ENCODE peak calls at places on chromosomes 3 and 15, in seven cellular contexts. H, T, R, P, L, J and S are unnamed samples.

GRCh38 chr3:58074997-58075396 is 66.8 kb downstream of the FLNB start:
- DNase-seq in J (no peak), P (no peak), T (no peak), H (no peak), R (no peak), L (no peak), S (no peak)

GRCh38 chr3:72320911-72321385 is 527.3 kb downstream of the SHQ1 start:
- DNase-seq in P (no peak), H (no peak), R (no peak), J (no peak), L (no peak), T (no peak), S (no peak)

GRCh38 chr3:194386066-194386465 is 13.0 kb downstream of the GP5 start:
- DNase-seq in J (no peak), P (no peak), R (no peak), L (peak), H (no peak), T (no peak), S (no peak)

GRCh38 chr3:29099296-29099695 is 181.6 kb upstream of the RBMS3 start:
- DNase-seq in T (no peak), H (no peak), P (no peak), L (no peak), R (no peak), J (no peak), S (no peak)

GRCh38 chr3:23809840-23810341 is 4.1 kb downstream of the UBE2E1 start:
- DNase-seq in J (peak), T (no peak), L (no peak), H (no peak), R (no peak), P (peak), S (peak)

GRCh38 chr15:31396881-31397560 is 70.4 kb downstream of the KLF13 start:
- DNase-seq in J (no peak), L (peak), R (peak), T (peak), P (peak), H (peak), S (peak)

GRCh38 chr15:82807920-82808633 is 1.4 kb upstream of the WHAMM start:
- DNase-seq in T (no peak), R (no peak), L (no peak), H (no peak), P (peak), J (peak), S (no peak)

GRCh38 chr15:95169701-95170459 is 938.5 kb downstream of the MCTP2 start:
- DNase-seq in J (no peak), P (no peak), T (no peak), H (peak), L (no peak), R (peak), S (no peak)

GRCh38 chr15:42282344-42282743 is 9.1 kb upstream of the TMEM87A start:
- DNase-seq in L (no peak), H (no peak), T (no peak), P (no peak), R (no peak), J (no peak), S (no peak)

GRCh38 chr3:127899200-127899599 is 15.8 kb upstream of the KBTBD12 start:
- DNase-seq in L (peak), H (no peak), R (no peak), P (peak), J (no peak), T (no peak), S (no peak)

GRCh38 chr3:121748638-121749275 is 784 bp downstream of the GOLGB1 start:
- DNase-seq in H (peak), P (peak), J (peak), L (peak), R (peak), T (no peak), S (peak)

GRCh38 chr3:171123913-171124312 is 97.4 kb upstream of the SLC2A2 start:
- DNase-seq in L (no peak), J (no peak), H (no peak), T (no peak), P (no peak), R (no peak), S (no peak)

GRCh38 chr3:55963611-55964010 is 476.5 kb upstream of the WNT5A start:
- DNase-seq in P (no peak), T (no peak), R (no peak), J (no peak), H (no peak), L (no peak), S (no peak)

GRCh38 chr15:80770356-80770705 is 8.8 kb upstream of the CEMIP start:
- DNase-seq in L (no peak), T (no peak), P (no peak), H (no peak), J (no peak), R (no peak), S (no peak)

GRCh38 chr15:36826948-36827347 is 247.5 kb downstream of the CDIN1 start:
- DNase-seq in T (no peak), P (no peak), H (no peak), R (no peak), L (peak), J (no peak), S (no peak)

GRCh38 chr15:100602822-100603393 is 519 bp downstream of the ASB7 start:
- DNase-seq in J (peak), R (peak), H (peak), P (peak), T (no peak), L (peak), S (peak)
- H3K4me3 ChIP-seq in J (peak), R (peak), H (peak), P (peak), T (peak), L (peak), S (peak)

DNA sequence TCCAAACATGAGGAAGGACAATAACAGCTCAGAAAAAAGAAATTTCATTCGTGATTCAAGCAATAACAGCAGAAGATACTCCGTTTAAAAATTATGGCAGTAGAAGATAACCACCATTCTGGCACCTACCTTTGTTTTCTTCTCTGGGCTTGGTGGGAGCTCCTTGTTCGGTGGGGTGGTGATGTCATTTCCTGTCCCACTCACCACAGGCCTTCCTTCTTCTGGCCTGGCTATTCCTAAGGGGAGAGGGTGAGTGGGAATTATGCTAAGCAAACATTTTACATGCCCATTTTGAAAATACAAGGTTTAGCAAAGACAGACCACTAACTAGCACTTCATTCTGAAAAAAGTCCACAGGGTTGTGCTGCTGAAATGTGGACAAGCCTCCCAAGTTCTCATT is 74.3 kb downstream of the DHX30 start:
- DNase-seq in H (peak), R (no peak), J (no peak), T (no peak), L (no peak), P (no peak), S (no peak)
- TF ChIP-seq EZH2phosphoT487 in H (no peak), R (no peak), J (no peak), T (no peak), L (no peak), P (no peak), S (no peak)

GRCh38 chr3:147369671-147370123 is 36.6 kb downstream of the ZIC4 start:
- DNase-seq in R (no peak), H (no peak), P (no peak), J (no peak), T (no peak), L (peak), S (no peak)

GRCh38 chr3:147367676-147368075 is 38.7 kb downstream of the ZIC4 start:
- DNase-seq in P (no peak), L (no peak), T (no peak), R (no peak), H (no peak), J (no peak), S (no peak)

GRCh38 chr3:147368151-147368550 is 38.2 kb downstream of the ZIC4 start:
- DNase-seq in L (no peak), J (no peak), P (no peak), H (no peak), R (no peak), T (no peak), S (no peak)

GRCh38 chr3:147369231-147369630 is 37.1 kb downstream of the ZIC4 start:
- DNase-seq in J (no peak), L (no peak), R (no peak), H (no peak), P (no peak), T (no peak), S (no peak)

GRCh38 chr3:147368561-147369151 is 37.7 kb downstream of the ZIC4 start:
- DNase-seq in J (no peak), H (no peak), R (no peak), T (no peak), P (no peak), L (peak), S (no peak)
- TF ChIP-seq EZH2 in J (no peak), H (no peak), R (peak), T (no peak), P (peak), L (peak), S (peak)

DNA sequence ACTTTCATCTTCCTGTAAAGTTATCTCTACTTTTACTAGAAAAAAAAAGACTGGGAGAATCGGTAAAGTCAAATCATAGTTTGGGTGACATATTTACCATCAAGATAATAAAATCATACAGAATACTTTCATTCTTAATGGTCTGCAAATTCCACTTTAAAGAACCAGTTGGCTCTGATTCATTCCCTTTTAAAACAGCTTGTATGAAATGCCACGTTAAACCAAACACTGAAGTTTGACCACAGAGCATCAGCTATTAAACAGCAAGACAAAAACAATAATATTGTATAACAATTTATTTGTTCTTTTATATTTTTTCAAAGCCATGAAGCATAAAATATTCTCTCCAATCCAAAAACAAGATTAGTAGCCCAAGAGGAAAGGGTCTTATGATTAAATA is 100.7 kb downstream of the FBN1 start:
- DNase-seq in J (no peak), R (no peak), H (peak), T (no peak), P (no peak), L (no peak), S (no peak)
- H3K4me3 ChIP-seq in J (no peak), R (no peak), H (peak), T (no peak), P (no peak), L (no peak), S (no peak)

GRCh38 chr3:163481738-163482137 is 1596.6 kb downstream of the SI start:
- DNase-seq in P (no peak), L (no peak), J (no peak), R (no peak), T (no peak), H (no peak), S (no peak)

GRCh38 chr3:163474766-163475165 is 1603.5 kb downstream of the SI start:
- DNase-seq in L (no peak), H (no peak), T (no peak), R (no peak), J (peak), P (no peak), S (no peak)

GRCh38 chr3:163476179-163476578 is 1602.1 kb downstream of the SI start:
- DNase-seq in R (no peak), T (peak), J (no peak), H (no peak), P (peak), L (no peak), S (peak)
- TF ChIP-seq EZH2phosphoT487 in R (no peak), T (no peak), J (no peak), H (no peak), P (no peak), L (no peak), S (no peak)